ENCODE peak calls at places on chromosomes 5 and 9, in eight cellular contexts. One of them, this sample, is unnamed.

GRCh38 chr5:62214701-62215100 is 91.3 kb upstream of the KIF2A start:
- DNase-seq in mucosa of descending colon: no peak
- DNase-seq in fibroblast of the aortic adventitia: no peak
- DNase-seq in heart right ventricle: no peak
- DNase-seq in brain microvascular endothelial cell: peak; percentile 4
- DNase-seq in skeletal muscle cell: no peak
- DNase-seq in tibial artery: no peak
- DNase-seq in colonic mucosa: no peak
- DNase-seq in this sample: no peak

GRCh38 chr9:130333041-130334040 is 67.8 kb downstream of the HMCN2 start:
- DNase-seq in tibial artery: no peak
- DNase-seq in colonic mucosa: no peak
- DNase-seq in heart right ventricle: no peak
- DNase-seq in brain microvascular endothelial cell: no peak
- DNase-seq in fibroblast of the aortic adventitia: peak; percentile 20
- DNase-seq in skeletal muscle cell: no peak
- DNase-seq in mucosa of descending colon: no peak
- DNase-seq in this sample: no peak

GRCh38 chr9:14383296-14383695 is 69.4 kb upstream of the NFIB start:
- DNase-seq in tibial artery: no peak
- DNase-seq in skeletal muscle cell: peak; percentile 27
- DNase-seq in brain microvascular endothelial cell: peak; percentile 56
- DNase-seq in colonic mucosa: no peak
- DNase-seq in fibroblast of the aortic adventitia: peak; percentile 66
- DNase-seq in heart right ventricle: no peak
- DNase-seq in mucosa of descending colon: no peak
- DNase-seq in this sample: no peak

GRCh38 chr9:112050544-112051475 is 124.3 kb downstream of the SUSD1 start:
- DNase-seq in brain microvascular endothelial cell: peak; percentile 89
- DNase-seq in tibial artery: peak; percentile 70
- DNase-seq in mucosa of descending colon: no peak
- DNase-seq in colonic mucosa: peak; percentile 57
- DNase-seq in skeletal muscle cell: peak; percentile 90
- DNase-seq in heart right ventricle: no peak
- DNase-seq in fibroblast of the aortic adventitia: peak; percentile 100
- DNase-seq in this sample: no peak

GRCh38 chr5:57745676-57746075 is 263.1 kb upstream of the ACTBL2 start:
- DNase-seq in tibial artery: no peak
- DNase-seq in brain microvascular endothelial cell: peak; percentile 22
- DNase-seq in colonic mucosa: no peak
- DNase-seq in mucosa of descending colon: no peak
- DNase-seq in heart right ventricle: no peak
- DNase-seq in skeletal muscle cell: no peak
- DNase-seq in fibroblast of the aortic adventitia: no peak
- DNase-seq in this sample: no peak

GRCh38 chr9:124349675-124350484 is 65.4 kb downstream of the PSMB7 start:
- DNase-seq in tibial artery: no peak
- DNase-seq in skeletal muscle cell: no peak
- DNase-seq in heart right ventricle: no peak
- DNase-seq in fibroblast of the aortic adventitia: no peak
- DNase-seq in colonic mucosa: no peak
- DNase-seq in brain microvascular endothelial cell: no peak
- DNase-seq in mucosa of descending colon: no peak
- DNase-seq in this sample: no peak

GRCh38 chr9:9142001-9142400 is 1342.4 kb upstream of the DMAC1 start:
- DNase-seq in mucosa of descending colon: no peak
- DNase-seq in fibroblast of the aortic adventitia: no peak
- DNase-seq in colonic mucosa: no peak
- DNase-seq in heart right ventricle: no peak
- DNase-seq in skeletal muscle cell: no peak
- DNase-seq in tibial artery: no peak
- DNase-seq in brain microvascular endothelial cell: no peak
- DNase-seq in this sample: no peak

GRCh38 chr9:70127540-70128416 is 84.1 kb downstream of the MAMDC2 start:
- DNase-seq in fibroblast of the aortic adventitia: no peak
- DNase-seq in brain microvascular endothelial cell: no peak
- DNase-seq in colonic mucosa: no peak
- DNase-seq in skeletal muscle cell: no peak
- DNase-seq in tibial artery: no peak
- DNase-seq in heart right ventricle: no peak
- DNase-seq in mucosa of descending colon: no peak
- DNase-seq in this sample: no peak

GRCh38 chr9:112283854-112284253 is 49.6 kb downstream of the PTBP3 start:
- DNase-seq in fibroblast of the aortic adventitia: no peak
- DNase-seq in skeletal muscle cell: no peak
- DNase-seq in mucosa of descending colon: no peak
- DNase-seq in heart right ventricle: no peak
- DNase-seq in colonic mucosa: no peak
- DNase-seq in brain microvascular endothelial cell: no peak
- DNase-seq in tibial artery: no peak
- DNase-seq in this sample: no peak

GRCh38 chr9:113570749-113571711 is 107.5 kb downstream of the RGS3 start:
- DNase-seq in heart right ventricle: no peak
- DNase-seq in brain microvascular endothelial cell: no peak
- DNase-seq in skeletal muscle cell: no peak
- DNase-seq in tibial artery: no peak
- DNase-seq in fibroblast of the aortic adventitia: peak; percentile 48
- DNase-seq in colonic mucosa: no peak
- DNase-seq in mucosa of descending colon: no peak
- DNase-seq in this sample: no peak

GRCh38 chr9:127187231-127187956 is 65.0 kb upstream of the ANGPTL2 start:
- DNase-seq in tibial artery: peak; percentile 91
- DNase-seq in skeletal muscle cell: peak; percentile 95
- DNase-seq in brain microvascular endothelial cell: peak; percentile 97
- DNase-seq in fibroblast of the aortic adventitia: peak; percentile 99
- DNase-seq in heart right ventricle: no peak
- DNase-seq in colonic mucosa: peak; percentile 45
- DNase-seq in mucosa of descending colon: no peak
- DNase-seq in this sample: no peak

GRCh38 chr5:17796757-17797398 is 162.6 kb downstream of the TAF11L14 start:
- DNase-seq in brain microvascular endothelial cell: no peak
- DNase-seq in skeletal muscle cell: no peak
- DNase-seq in heart right ventricle: no peak
- DNase-seq in mucosa of descending colon: no peak
- DNase-seq in fibroblast of the aortic adventitia: no peak
- DNase-seq in colonic mucosa: no peak
- DNase-seq in tibial artery: no peak
- DNase-seq in this sample: no peak

GRCh38 chr5:151475378-151475777 is 28.0 kb downstream of the SLC36A1 start:
- DNase-seq in brain microvascular endothelial cell: no peak
- DNase-seq in tibial artery: no peak
- DNase-seq in colonic mucosa: no peak
- DNase-seq in heart right ventricle: no peak
- DNase-seq in skeletal muscle cell: no peak
- DNase-seq in mucosa of descending colon: no peak
- DNase-seq in fibroblast of the aortic adventitia: no peak
- DNase-seq in this sample: no peak

GRCh38 chr9:21996438-21996837 is 1.8 kb downstream of the CDKN2B-AS1 start:
- DNase-seq in mucosa of descending colon: no peak
- DNase-seq in tibial artery: no peak
- DNase-seq in heart right ventricle: no peak
- DNase-seq in brain microvascular endothelial cell: no peak
- DNase-seq in fibroblast of the aortic adventitia: no peak
- DNase-seq in colonic mucosa: no peak
- DNase-seq in skeletal muscle cell: no peak
- DNase-seq in this sample: no peak

GRCh38 chr5:36300927-36301540 is 668 bp downstream of the RANBP3L start:
- DNase-seq in mucosa of descending colon: no peak
- DNase-seq in tibial artery: no peak
- DNase-seq in colonic mucosa: no peak
- DNase-seq in brain microvascular endothelial cell: no peak
- DNase-seq in heart right ventricle: no peak
- DNase-seq in fibroblast of the aortic adventitia: peak; percentile 15
- DNase-seq in skeletal muscle cell: no peak
- DNase-seq in this sample: peak; percentile 48

GRCh38 chr5:174552428-174552827 is 172.0 kb upstream of the MSX2 start:
- DNase-seq in heart right ventricle: no peak
- DNase-seq in mucosa of descending colon: no peak
- DNase-seq in skeletal muscle cell: no peak
- DNase-seq in fibroblast of the aortic adventitia: no peak
- DNase-seq in brain microvascular endothelial cell: no peak
- DNase-seq in colonic mucosa: no peak
- DNase-seq in tibial artery: no peak
- DNase-seq in this sample: no peak

GRCh38 chr5:82405618-82406199 is 127.6 kb upstream of the RPS23 start:
- DNase-seq in fibroblast of the aortic adventitia: peak; percentile 98
- DNase-seq in colonic mucosa: no peak
- DNase-seq in tibial artery: no peak
- DNase-seq in heart right ventricle: no peak
- DNase-seq in skeletal muscle cell: peak; percentile 100
- DNase-seq in brain microvascular endothelial cell: peak; percentile 99
- DNase-seq in mucosa of descending colon: no peak
- DNase-seq in this sample: no peak

GRCh38 chr9:86035827-86036440 is 63.4 kb downstream of the GOLM1 start:
- DNase-seq in fibroblast of the aortic adventitia: no peak
- DNase-seq in mucosa of descending colon: no peak
- DNase-seq in heart right ventricle: no peak
- DNase-seq in brain microvascular endothelial cell: no peak
- DNase-seq in tibial artery: no peak
- DNase-seq in skeletal muscle cell: no peak
- DNase-seq in colonic mucosa: no peak
- DNase-seq in this sample: no peak

GRCh38 chr5:145775893-145776444 is 59.2 kb downstream of the PRELID2 start:
- DNase-seq in heart right ventricle: no peak
- DNase-seq in mucosa of descending colon: no peak
- DNase-seq in skeletal muscle cell: peak; percentile 66
- DNase-seq in tibial artery: peak; percentile 59
- DNase-seq in fibroblast of the aortic adventitia: peak; percentile 93
- DNase-seq in colonic mucosa: no peak
- DNase-seq in brain microvascular endothelial cell: peak; percentile 97
- DNase-seq in this sample: no peak

GRCh38 chr5:153613143-153613542 is 122.7 kb downstream of the GRIA1 start:
- DNase-seq in colonic mucosa: no peak
- DNase-seq in tibial artery: no peak
- DNase-seq in fibroblast of the aortic adventitia: peak; percentile 34
- DNase-seq in brain microvascular endothelial cell: no peak
- DNase-seq in heart right ventricle: no peak
- DNase-seq in skeletal muscle cell: no peak
- DNase-seq in mucosa of descending colon: no peak
- DNase-seq in this sample: no peak

GRCh38 chr5:10564838-10565784 is 1.2 kb downstream of the ANKRD33B start:
- DNase-seq in colonic mucosa: no peak
- DNase-seq in fibroblast of the aortic adventitia: no peak
- DNase-seq in tibial artery: no peak
- DNase-seq in heart right ventricle: peak; percentile 34
- DNase-seq in skeletal muscle cell: no peak
- DNase-seq in mucosa of descending colon: peak; percentile 73
- DNase-seq in brain microvascular endothelial cell: no peak
- DNase-seq in this sample: no peak

DNA sequence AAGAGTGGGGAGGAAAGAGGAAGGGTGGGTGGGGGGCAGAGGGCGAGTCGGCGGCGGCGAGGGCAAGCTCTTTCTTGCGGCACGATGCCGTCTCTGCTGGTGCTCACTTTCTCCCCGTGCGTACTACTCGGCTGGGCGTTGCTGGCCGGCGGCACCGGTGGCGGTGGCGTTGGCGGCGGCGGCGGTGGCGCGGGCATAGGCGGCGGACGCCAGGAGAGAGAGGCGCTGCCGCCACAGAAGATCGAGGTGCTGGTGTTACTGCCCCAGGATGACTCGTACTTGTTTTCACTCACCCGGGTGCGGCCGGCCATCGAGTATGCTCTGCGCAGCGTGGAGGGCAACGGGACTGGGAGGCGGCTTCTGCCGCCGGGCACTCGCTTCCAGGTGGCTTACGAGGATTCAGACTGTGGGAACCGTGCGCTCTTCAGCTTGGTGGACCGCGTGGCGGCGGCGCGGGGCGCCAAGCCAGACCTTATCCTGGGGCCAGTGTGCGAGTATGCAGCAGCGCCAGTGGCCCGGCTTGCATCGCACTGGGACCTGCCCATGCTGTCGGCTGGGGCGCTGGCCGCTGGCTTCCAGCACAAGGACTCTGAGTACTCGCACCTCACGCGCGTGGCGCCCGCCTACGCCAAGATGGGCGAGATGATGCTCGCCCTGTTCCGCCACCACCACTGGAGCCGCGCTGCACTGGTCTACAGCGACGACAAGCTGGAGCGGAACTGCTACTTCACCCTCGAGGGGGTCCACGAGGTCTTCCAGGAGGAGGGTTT is 757 bp downstream of the NPR3 start:
- DNase-seq in mucosa of descending colon: peak; percentile 50
- DNase-seq in colonic mucosa: no peak
- DNase-seq in tibial artery: peak; percentile 40
- DNase-seq in fibroblast of the aortic adventitia: peak; percentile 65
- DNase-seq in skeletal muscle cell: no peak
- DNase-seq in brain microvascular endothelial cell: peak; percentile 22
- DNase-seq in heart right ventricle: peak; percentile 41
- DNase-seq in this sample: no peak
- H3K4me3 ChIP-seq in mucosa of descending colon: no peak overlapping the region
- H3K4me3 ChIP-seq in colonic mucosa: peak overlapping the region; percentile 58
- H3K4me3 ChIP-seq in tibial artery: peak overlapping the region; percentile 78
- H3K4me3 ChIP-seq in fibroblast of the aortic adventitia: peak overlapping the region; percentile 75
- H3K4me3 ChIP-seq in skeletal muscle cell: peak overlapping the region; percentile 78
- H3K4me3 ChIP-seq in brain microvascular endothelial cell: peak overlapping the region; percentile 69
- H3K4me3 ChIP-seq in heart right ventricle: peak overlapping the region; percentile 72
- H3K4me3 ChIP-seq in this sample: no peak overlapping the region

GRCh38 chr5:68011259-68011760 is 204.2 kb upstream of the PIK3R1 start:
- DNase-seq in mucosa of descending colon: no peak
- DNase-seq in brain microvascular endothelial cell: no peak
- DNase-seq in skeletal muscle cell: no peak
- DNase-seq in colonic mucosa: no peak
- DNase-seq in fibroblast of the aortic adventitia: no peak
- DNase-seq in heart right ventricle: no peak
- DNase-seq in tibial artery: no peak
- DNase-seq in this sample: no peak
- H3K4me3 ChIP-seq in mucosa of descending colon: no peak overlapping the region
- H3K4me3 ChIP-seq in brain microvascular endothelial cell: no peak overlapping the region
- H3K4me3 ChIP-seq in skeletal muscle cell: no peak overlapping the region
- H3K4me3 ChIP-seq in colonic mucosa: no peak overlapping the region
- H3K4me3 ChIP-seq in fibroblast of the aortic adventitia: no peak overlapping the region
- H3K4me3 ChIP-seq in heart right ventricle: no peak overlapping the region
- H3K4me3 ChIP-seq in tibial artery: no peak overlapping the region
- H3K4me3 ChIP-seq in this sample: no peak overlapping the region

GRCh38 chr9:32401471-32401870 is 17.0 kb downstream of the ACO1 start:
- DNase-seq in tibial artery: no peak
- DNase-seq in heart right ventricle: no peak
- DNase-seq in fibroblast of the aortic adventitia: no peak
- DNase-seq in brain microvascular endothelial cell: no peak
- DNase-seq in mucosa of descending colon: no peak
- DNase-seq in colonic mucosa: no peak
- DNase-seq in skeletal muscle cell: no peak
- DNase-seq in this sample: no peak
- H3K4me3 ChIP-seq in tibial artery: no peak overlapping the region
- H3K4me3 ChIP-seq in heart right ventricle: no peak overlapping the region
- H3K4me3 ChIP-seq in fibroblast of the aortic adventitia: no peak overlapping the region
- H3K4me3 ChIP-seq in brain microvascular endothelial cell: no peak overlapping the region
- H3K4me3 ChIP-seq in mucosa of descending colon: no peak overlapping the region
- H3K4me3 ChIP-seq in colonic mucosa: no peak overlapping the region
- H3K4me3 ChIP-seq in skeletal muscle cell: no peak overlapping the region
- H3K4me3 ChIP-seq in this sample: no peak overlapping the region

GRCh38 chr5:73913971-73914370 is 288.0 kb downstream of the ARHGEF28 start:
- DNase-seq in brain microvascular endothelial cell: no peak
- DNase-seq in colonic mucosa: no peak
- DNase-seq in heart right ventricle: no peak
- DNase-seq in skeletal muscle cell: no peak
- DNase-seq in mucosa of descending colon: no peak
- DNase-seq in fibroblast of the aortic adventitia: no peak
- DNase-seq in tibial artery: no peak
- DNase-seq in this sample: no peak
- H3K4me3 ChIP-seq in brain microvascular endothelial cell: no peak overlapping the region
- H3K4me3 ChIP-seq in colonic mucosa: no peak overlapping the region
- H3K4me3 ChIP-seq in heart right ventricle: no peak overlapping the region
- H3K4me3 ChIP-seq in skeletal muscle cell: no peak overlapping the region
- H3K4me3 ChIP-seq in mucosa of descending colon: no peak overlapping the region
- H3K4me3 ChIP-seq in fibroblast of the aortic adventitia: no peak overlapping the region
- H3K4me3 ChIP-seq in tibial artery: no peak overlapping the region
- H3K4me3 ChIP-seq in this sample: no peak overlapping the region

This sample was measured in LNCaP clone FGC.